ENCODE peak calls at places on chromosomes 11 and 22, in six cellular contexts. W is NB4, Q is prostate gland, K is A549, J is heart left ventricle, S is adrenal gland. V is an unnamed sample.

GRCh38 chr22:28172948-28173360 is 253.9 kb upstream of the PITPNB start:
- DNase-seq in Q (no peak), W (no peak), J (no peak), K (no peak), S (no peak), V (no peak)

GRCh38 chr11:44159848-44160721 is 64.6 kb downstream of the EXT2 start:
- DNase-seq in J (no peak), W (no peak), S (no peak), K (no peak), Q (no peak), V (no peak)

GRCh38 chr11:105799263-105799662 is 189.4 kb downstream of the GRIA4 start:
- DNase-seq in W (no peak), K (no peak), J (no peak), Q (no peak), S (no peak), V (no peak)

GRCh38 chr11:83195176-83195531 is 1.6 kb downstream of the ANKRD42 start:
- DNase-seq in J (no peak), S (no peak), W (peak; percentile 51), K (peak; percentile 28), Q (no peak), V (no peak)

GRCh38 chr22:26041931-26042330 is 127.3 kb upstream of the SEZ6L start:
- DNase-seq in S (no peak), K (no peak), Q (no peak), J (no peak), W (no peak), V (no peak)

GRCh38 chr11:120511116-120511803 is at the start of gene GRIK4:
- DNase-seq in J (peak; percentile 78), S (peak; percentile 84), Q (peak; percentile 80), W (peak; percentile 81), K (peak; percentile 76), V (peak; percentile 82)

GRCh38 chr11:66475349-66476172 is 4.7 kb upstream of the DPP3 start:
- DNase-seq in K (no peak), W (no peak), J (no peak), S (no peak), Q (no peak), V (no peak)

GRCh38 chr11:35126000-35126878 is 12.7 kb upstream of the CD44 start:
- DNase-seq in J (no peak), K (no peak), S (no peak), W (no peak), Q (no peak), V (no peak)

GRCh38 chr11:114075891-114076441 is 16.5 kb downstream of the ZBTB16 start:
- DNase-seq in S (peak; percentile 80), Q (no peak), K (peak; percentile 46), J (peak; percentile 49), W (peak; percentile 56), V (no peak)

DNA sequence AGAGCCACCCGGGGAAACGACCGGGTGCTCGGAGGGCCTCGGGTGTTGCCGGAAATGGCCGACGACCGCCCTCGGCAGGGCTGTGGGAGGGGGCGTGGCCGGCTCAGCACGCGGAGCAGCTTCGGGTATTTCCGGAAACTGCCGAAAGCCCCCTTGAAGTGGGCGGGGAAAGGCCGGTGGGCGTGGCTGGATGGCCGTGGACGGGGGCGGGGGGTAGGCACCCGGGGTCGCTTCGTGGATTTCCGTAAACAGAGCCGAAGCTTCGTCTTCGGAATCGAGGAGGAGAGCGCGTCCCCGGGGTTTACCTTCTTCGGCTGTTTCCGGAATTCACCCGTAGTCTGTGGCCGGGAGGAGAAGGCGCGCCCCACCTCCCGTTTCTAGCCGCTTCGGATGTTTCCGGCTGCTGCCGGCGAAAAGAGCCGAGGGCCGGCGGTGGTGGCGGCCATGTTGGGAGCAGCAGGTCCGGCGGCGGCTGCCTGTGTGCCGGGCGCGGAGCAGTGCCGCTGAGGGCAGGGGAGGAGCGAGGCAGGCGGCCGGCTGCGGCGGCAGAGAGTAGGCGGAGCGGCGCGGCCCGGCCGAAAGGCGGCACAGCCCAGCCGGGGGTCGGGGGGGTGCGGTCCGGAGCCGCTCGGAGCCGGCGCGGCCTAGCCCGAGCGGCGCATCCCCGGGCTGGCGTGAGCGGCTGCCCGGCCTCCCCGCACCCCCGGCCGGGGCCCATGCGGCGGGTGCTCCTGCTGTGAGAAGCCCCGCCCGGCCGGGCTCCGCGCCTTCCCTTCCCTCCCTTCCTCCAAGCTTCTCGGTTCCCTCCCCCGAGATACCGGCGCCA is at the start of gene MARK2:
- DNase-seq in S (peak; percentile 98), W (peak; percentile 98), K (peak; percentile 82), J (peak; percentile 98), Q (peak; percentile 99), V (peak; percentile 99)
- TF ChIP-seq POLR2A in S (peak; percentile 49), W (peak; percentile 45), K (peak; percentile 77), J (peak; percentile 68), Q (peak; percentile 81), V (peak; percentile 39)

DNA sequence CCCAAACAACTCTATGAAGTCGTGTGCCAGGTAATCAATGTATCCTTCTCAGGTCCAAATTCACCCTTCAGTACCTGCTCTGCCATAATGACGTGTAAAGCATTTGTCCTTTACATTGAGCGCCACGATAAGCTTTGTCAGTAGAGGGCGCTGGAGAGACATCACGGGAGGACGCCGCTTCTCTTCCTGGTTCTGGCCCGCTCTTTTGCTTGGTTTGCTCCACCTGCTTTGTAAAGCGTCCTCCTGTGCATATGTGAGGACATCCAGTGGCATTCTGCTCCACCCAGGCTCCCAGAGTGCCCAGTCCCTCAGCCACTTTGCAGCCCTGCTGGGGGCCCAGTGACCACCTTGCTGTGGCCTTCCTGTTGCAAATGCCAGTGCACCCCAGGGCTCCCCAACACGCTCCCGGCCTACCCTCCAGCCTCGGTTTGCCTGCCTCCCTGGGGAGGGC is 61.1 kb downstream of the WT1 start:
- DNase-seq in K (peak; percentile 41), J (peak; percentile 13), Q (no peak), W (peak; percentile 86), S (no peak), V (no peak)
- TF ChIP-seq CTCF in K (peak; percentile 49), J (peak; percentile 39), Q (no peak), W (peak; percentile 83), S (no peak), V (peak; percentile 6)

DNA sequence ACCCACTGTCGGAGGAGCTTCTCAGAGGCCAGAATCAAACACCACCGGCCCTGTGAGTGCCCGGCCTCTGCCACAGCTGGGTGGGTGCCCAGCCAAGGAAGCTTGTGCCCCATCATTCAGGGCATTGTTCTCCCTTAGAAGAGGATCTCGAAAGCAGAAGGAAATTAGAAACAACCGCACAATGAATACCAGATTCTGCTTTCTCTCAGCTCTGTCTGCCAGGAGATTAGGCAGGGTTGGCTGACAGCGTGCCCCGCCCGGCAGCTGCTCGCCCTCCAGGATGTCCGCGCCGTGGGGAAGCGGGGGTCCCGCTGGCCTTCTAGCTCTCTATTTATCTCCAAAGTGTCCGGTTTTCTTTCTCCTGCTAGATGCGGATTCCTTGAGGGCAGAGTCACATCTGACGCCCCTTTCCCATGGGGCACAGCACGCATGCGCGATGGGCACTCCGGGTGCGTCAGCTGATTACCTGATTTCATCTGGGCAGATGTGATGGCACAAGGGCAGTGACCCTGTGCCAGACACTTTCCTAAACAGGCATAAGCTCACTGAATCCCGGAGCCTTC is 25.5 kb downstream of the SCGB1A1 start:
- DNase-seq in J (peak; percentile 57), Q (no peak), S (peak; percentile 45), K (no peak), W (no peak), V (peak; percentile 34)
- TF ChIP-seq POLR2A in J (no peak), Q (no peak), S (no peak), K (no peak), W (no peak), V (no peak)

GRCh38 chr11:1130276-1131032 is 27.3 kb upstream of the MUC5AC start:
- DNase-seq in K (no peak), J (no peak), Q (no peak), S (no peak), W (no peak), V (no peak)

GRCh38 chr11:1128333-1129142 is 29.2 kb upstream of the MUC5AC start:
- DNase-seq in K (no peak), J (no peak), S (no peak), Q (no peak), W (no peak), V (no peak)

GRCh38 chr11:1129666-1130160 is 28.0 kb upstream of the MUC5AC start:
- DNase-seq in J (no peak), S (no peak), K (no peak), Q (no peak), W (no peak), V (no peak)

GRCh38 chr11:1129143-1129665 is 28.5 kb upstream of the MUC5AC start:
- DNase-seq in J (no peak), S (no peak), W (no peak), Q (no peak), K (no peak), V (no peak)

DNA sequence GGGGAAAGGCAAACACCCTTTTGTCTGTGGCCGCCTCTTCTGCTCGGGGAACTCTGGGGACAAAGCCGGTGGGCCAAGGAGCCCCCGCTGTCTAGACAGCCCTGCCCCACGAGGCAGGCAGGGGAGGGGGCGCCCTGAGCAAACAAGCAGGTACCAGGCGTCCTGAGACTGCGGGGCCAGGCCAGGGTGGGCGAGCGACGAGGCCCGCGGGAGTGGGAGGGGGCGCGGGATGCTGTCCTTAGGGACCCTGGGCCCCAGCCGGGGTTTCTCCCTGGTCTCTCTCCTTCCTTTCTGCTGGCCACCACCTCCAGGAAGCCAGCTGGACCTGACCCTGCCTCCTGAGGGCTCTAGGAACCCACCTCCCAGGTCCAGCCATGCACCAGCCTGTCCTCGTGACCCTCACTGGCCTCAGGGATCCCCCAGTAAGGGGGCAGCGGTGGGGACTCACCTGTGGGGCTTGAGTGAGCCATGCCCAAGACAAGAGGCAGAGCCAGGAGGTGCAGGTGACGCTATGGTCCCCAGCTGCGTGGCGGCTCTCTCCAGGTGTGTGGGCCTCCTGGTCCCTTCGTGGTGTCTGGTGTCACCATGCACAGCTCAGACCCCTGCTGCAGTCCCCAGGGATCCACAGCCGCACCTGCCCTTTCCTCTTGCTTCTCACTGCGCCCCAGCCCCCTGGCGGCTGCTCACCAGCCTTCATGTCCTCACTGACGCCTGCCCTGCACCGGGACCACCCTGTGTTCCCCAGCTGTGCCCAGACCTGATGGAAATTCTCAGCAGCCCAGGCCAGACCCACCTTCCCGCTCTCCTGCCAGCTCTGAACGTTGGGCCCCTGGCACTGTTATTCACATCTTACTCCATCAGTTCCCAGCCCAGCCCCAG is 26.5 kb upstream of the MUC5AC start:
- DNase-seq in W (no peak), K (no peak), Q (no peak), S (no peak), J (no peak), V (no peak)
- TF ChIP-seq CTCF in W (no peak), K (no peak), Q (no peak), S (no peak), J (no peak), V (no peak)

DNA sequence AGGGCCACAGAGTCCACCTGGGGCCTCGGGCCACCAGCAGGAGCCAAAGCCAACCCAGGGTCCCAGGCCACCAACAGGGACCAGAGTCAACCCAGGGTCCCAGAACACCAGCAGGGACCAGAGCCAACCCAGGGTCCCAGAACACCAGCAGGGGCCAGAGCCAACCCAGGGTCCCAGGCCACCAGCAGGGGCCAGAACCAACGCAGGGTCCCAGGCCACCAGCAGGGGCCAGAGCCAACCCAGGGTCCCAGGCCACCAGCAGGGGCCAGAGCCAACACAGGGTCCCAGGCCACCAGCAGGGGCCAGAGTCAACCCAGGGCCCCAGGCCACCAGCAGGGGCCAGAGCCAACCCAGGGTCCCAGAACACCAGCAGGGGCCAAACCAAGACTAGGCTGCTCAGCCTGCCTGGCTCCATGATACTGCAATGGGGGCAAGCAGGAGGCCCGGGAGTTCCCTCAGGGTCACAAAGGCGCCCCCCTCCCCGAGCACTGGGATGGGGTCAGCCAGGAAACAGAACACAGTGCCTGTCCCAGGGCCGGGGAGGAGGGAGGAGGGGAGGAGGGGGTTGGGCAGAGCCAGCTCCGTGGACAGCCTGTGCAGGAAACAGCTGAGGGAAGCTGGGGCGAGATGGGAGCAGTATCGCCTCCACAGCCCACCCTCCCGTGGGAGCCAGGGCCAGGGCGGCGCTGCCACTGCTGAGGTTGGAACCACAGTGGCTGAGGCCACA is 62.0 kb upstream of the PRR5 start:
- DNase-seq in S (no peak), W (no peak), J (no peak), K (no peak), Q (no peak), V (no peak)
- TF ChIP-seq POLR2A in S (no peak), W (no peak), J (no peak), K (no peak), Q (no peak), V (no peak)

V was measured in body of pancreas.